ENCODE peak calls at places on chromosomes 5 and 9, in four cellular contexts. U is Caco-2, P is psoas muscle, B is breast epithelium. M is an unnamed sample.

GRCh38 chr5:164360589-164360988 is 855.2 kb downstream of the MAT2B start:
- DNase-seq in U (no peak), P (no peak), B (no peak), M (no peak)

GRCh38 chr5:97534166-97534565 is 351.1 kb upstream of the RIOK2 start:
- DNase-seq in U (peak), P (no peak), B (no peak), M (no peak)

GRCh38 chr9:6215562-6215961 is at the start of gene IL33:
- DNase-seq in U (no peak), P (no peak), B (no peak), M (no peak)

GRCh38 chr5:172918421-172919371 is 40.5 kb upstream of the RPL26L1 start:
- DNase-seq in U (no peak), P (no peak), B (no peak), M (no peak)

GRCh38 chr5:116378007-116378831 is 196.4 kb downstream of the SEMA6A start:
- DNase-seq in U (no peak), P (no peak), B (no peak), M (no peak)

GRCh38 chr5:178152491-178153444 is 917 bp downstream of the NHP2 start:
- DNase-seq in U (no peak), P (no peak), B (no peak), M (no peak)

GRCh38 chr9:88747768-88748167 is 212.8 kb downstream of the NXNL2 start:
- DNase-seq in U (no peak), P (no peak), B (no peak), M (no peak)

GRCh38 chr5:177430146-177430951 is 3.9 kb downstream of the GRK6 start:
- DNase-seq in U (no peak), P (no peak), B (no peak), M (no peak)

GRCh38 chr9:130834371-130835311 is at the start of gene ABL1:
- DNase-seq in U (peak), P (peak), B (peak), M (peak)

GRCh38 chr9:132670816-132671371 is 630 bp downstream of the GTF3C4 start:
- DNase-seq in U (peak), P (peak), B (no peak), M (no peak)

GRCh38 chr5:150053231-150053626 is 33.1 kb downstream of the CSF1R start:
- DNase-seq in U (no peak), P (no peak), B (no peak), M (no peak)

GRCh38 chr5:63398346-63398745 is 563.9 kb downstream of the HTR1A start:
- DNase-seq in U (no peak), P (no peak), B (no peak), M (no peak)

GRCh38 chr5:172765766-172766286 is 5.2 kb downstream of the DUSP1 start:
- DNase-seq in U (no peak), P (peak), B (no peak), M (no peak)

GRCh38 chr5:134114886-134115805 is 665 bp downstream of the TCF7 start:
- DNase-seq in U (peak), P (peak), B (no peak), M (no peak)

GRCh38 chr5:112787261-112787660 is 49.6 kb downstream of the APC start:
- DNase-seq in U (no peak), P (no peak), B (no peak), M (no peak)

GRCh38 chr5:145925353-145925752 is 11.0 kb upstream of the SH3RF2 start:
- DNase-seq in U (peak), P (no peak), B (no peak), M (no peak)

GRCh38 chr9:78566948-78567675 is 270.2 kb downstream of the PSAT1 start:
- DNase-seq in U (no peak), P (no peak), B (no peak), M (no peak)

GRCh38 chr5:17186271-17186670 is 31.2 kb upstream of the BASP1 start:
- DNase-seq in U (no peak), P (no peak), B (no peak), M (no peak)

GRCh38 chr5:53256746-53257145 is 147.2 kb upstream of the MOCS2 start:
- DNase-seq in U (no peak), P (no peak), B (no peak), M (peak)

GRCh38 chr9:114029311-114030170 is 48.6 kb downstream of the AMBP start:
- DNase-seq in U (no peak), P (no peak), B (peak), M (no peak)

GRCh38 chr5:9056046-9056445 is 489.8 kb downstream of the SEMA5A start:
- DNase-seq in U (no peak), P (no peak), B (no peak), M (no peak)

GRCh38 chr9:4663956-4664355 is 1.9 kb downstream of the PLPP6 start:
- DNase-seq in U (no peak), P (no peak), B (no peak), M (no peak)
- H3K4me3 ChIP-seq in U (no peak), P (no peak), B (peak), M (no peak)

DNA sequence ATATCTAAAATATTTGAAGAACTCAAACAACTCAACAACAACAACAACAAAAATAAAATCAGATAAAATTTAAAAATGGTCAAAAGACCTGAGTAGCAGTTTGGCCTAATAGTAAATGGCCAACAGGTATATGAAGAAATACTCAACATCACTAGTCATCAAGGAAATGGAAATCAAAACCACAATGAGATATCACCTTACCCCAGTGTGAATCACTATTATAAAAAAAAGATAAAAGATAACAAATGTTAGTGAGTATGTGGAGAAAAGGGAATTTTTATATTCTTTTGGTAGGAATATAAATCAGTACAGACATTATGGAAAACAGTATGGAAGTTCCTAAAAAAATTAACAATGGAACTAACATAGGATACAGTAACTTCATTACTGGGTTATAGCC is 247.9 kb upstream of the TRPC7 start:
- DNase-seq in U (no peak), P (no peak), B (no peak), M (no peak)
- TF ChIP-seq CTCF in U (no peak), P (no peak), B (no peak), M (no peak)

GRCh38 chr9:97363661-97364299 is 48.1 kb upstream of the TDRD7 start:
- DNase-seq in U (no peak), P (no peak), B (no peak), M (no peak)

GRCh38 chr9:97366476-97366875 is 45.4 kb upstream of the TDRD7 start:
- DNase-seq in U (no peak), P (no peak), B (no peak), M (no peak)

GRCh38 chr9:97364769-97365490 is 47.0 kb upstream of the TDRD7 start:
- DNase-seq in U (no peak), P (no peak), B (no peak), M (no peak)

GRCh38 chr9:97365634-97366033 is 46.3 kb upstream of the TDRD7 start:
- DNase-seq in U (no peak), P (no peak), B (no peak), M (no peak)

GRCh38 chr9:97362777-97363545 is 48.9 kb upstream of the TDRD7 start:
- DNase-seq in U (no peak), P (no peak), B (no peak), M (no peak)
- H3K4me3 ChIP-seq in U (no peak), P (no peak), B (no peak), M (no peak)

GRCh38 chr9:127698985-127699670 is 7.7 kb upstream of the CFAP157 start:
- DNase-seq in U (peak), P (peak), B (peak), M (peak)
- TF ChIP-seq CTCF in U (peak), P (peak), B (peak), M (no peak)

GRCh38 chr5:35372482-35372881 is 142.2 kb upstream of the PRLR start:
- DNase-seq in U (no peak), P (no peak), B (no peak), M (no peak)
- H3K4me3 ChIP-seq in U (no peak), P (no peak), B (no peak), M (no peak)

GRCh38 chr5:151923865-151924264 is 786 bp downstream of the GLRA1 start:
- DNase-seq in U (no peak), P (no peak), B (no peak), M (no peak)
- TF ChIP-seq CTCF in U (no peak), P (no peak), B (no peak), M (peak)

DNA sequence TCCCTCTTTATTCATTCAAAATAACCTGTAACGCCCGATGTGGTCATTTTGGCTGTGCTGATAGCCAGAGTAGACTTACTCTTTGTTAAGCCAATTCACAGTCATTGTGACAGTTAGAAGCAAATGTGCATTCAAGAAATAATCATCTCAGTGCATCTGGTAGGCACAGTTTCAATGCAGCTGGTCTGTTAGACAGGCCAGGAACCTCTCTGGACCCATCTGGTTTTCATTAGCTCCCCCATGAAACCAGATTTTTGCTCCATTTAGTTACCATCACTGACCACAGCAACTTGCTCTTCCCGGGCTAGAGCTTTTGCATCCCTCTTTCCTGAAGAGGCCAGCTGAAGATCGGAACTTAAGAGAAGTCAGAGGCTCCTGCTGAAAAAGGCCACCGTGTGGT is 284.2 kb downstream of the NSG2 start:
- DNase-seq in U (no peak), P (no peak), B (no peak), M (no peak)
- H3K4me3 ChIP-seq in U (no peak), P (no peak), B (no peak), M (no peak)

GRCh38 chr5:107401470-107402085 is 269.2 kb downstream of the EFNA5 start:
- DNase-seq in U (no peak), P (no peak), B (no peak), M (no peak)
- TF ChIP-seq CTCF in U (no peak), P (no peak), B (no peak), M (no peak)